ENCODE peak calls at places on chromosomes 3 and 15, in six cellular contexts. One of them, this sample, is unnamed. For H3K4me1, the result is how much of the 10 kb centered on the place peaks cover.

GRCh38 chr3:106281231-106281630 is 412.4 kb upstream of the CBLB start:
- DNase-seq in colonic mucosa: no peak
- DNase-seq in ovary: no peak
- DNase-seq in BE2C: no peak
- DNase-seq in cardiac muscle cell: peak
- DNase-seq in right atrium auricular region: no peak
- DNase-seq in this sample: no peak

GRCh38 chr3:174529298-174529697 is 329.8 kb upstream of the NAALADL2 start:
- DNase-seq in colonic mucosa: no peak
- DNase-seq in ovary: no peak
- DNase-seq in BE2C: peak
- DNase-seq in cardiac muscle cell: no peak
- DNase-seq in right atrium auricular region: no peak
- DNase-seq in this sample: no peak

GRCh38 chr3:124298951-124299350 is 307.0 kb upstream of the ROPN1 start:
- DNase-seq in colonic mucosa: no peak
- DNase-seq in ovary: peak
- DNase-seq in BE2C: peak
- DNase-seq in cardiac muscle cell: peak
- DNase-seq in right atrium auricular region: no peak
- DNase-seq in this sample: no peak

GRCh38 chr3:186162221-186162620 is 53.3 kb upstream of the ETV5 start:
- DNase-seq in colonic mucosa: no peak
- DNase-seq in ovary: no peak
- DNase-seq in BE2C: no peak
- DNase-seq in cardiac muscle cell: peak
- DNase-seq in right atrium auricular region: no peak
- DNase-seq in this sample: no peak

GRCh38 chr15:94029495-94029894 is 201.9 kb upstream of the MCTP2 start:
- DNase-seq in colonic mucosa: no peak
- DNase-seq in ovary: no peak
- DNase-seq in BE2C: no peak
- DNase-seq in cardiac muscle cell: no peak
- DNase-seq in right atrium auricular region: no peak
- DNase-seq in this sample: no peak

GRCh38 chr3:9727041-9727595 is 4.4 kb upstream of the BRPF1 start:
- DNase-seq in colonic mucosa: no peak
- DNase-seq in ovary: no peak
- DNase-seq in BE2C: peak
- DNase-seq in cardiac muscle cell: no peak
- DNase-seq in right atrium auricular region: no peak
- DNase-seq in this sample: no peak

GRCh38 chr3:159280792-159281191 is 478.9 kb downstream of the MFSD1 start:
- DNase-seq in colonic mucosa: no peak
- DNase-seq in ovary: no peak
- DNase-seq in BE2C: no peak
- DNase-seq in cardiac muscle cell: no peak
- DNase-seq in right atrium auricular region: no peak
- DNase-seq in this sample: no peak

GRCh38 chr3:45549961-45550360 is 44.6 kb upstream of the LIMD1 start:
- DNase-seq in colonic mucosa: no peak
- DNase-seq in ovary: no peak
- DNase-seq in BE2C: no peak
- DNase-seq in cardiac muscle cell: no peak
- DNase-seq in right atrium auricular region: no peak
- DNase-seq in this sample: no peak

GRCh38 chr15:53976844-53977392 is 1.3 kb upstream of the UNC13C start:
- DNase-seq in colonic mucosa: no peak
- DNase-seq in ovary: no peak
- DNase-seq in BE2C: peak
- DNase-seq in cardiac muscle cell: no peak
- DNase-seq in right atrium auricular region: no peak
- DNase-seq in this sample: no peak

GRCh38 chr3:141380279-141380678 is 12.0 kb downstream of the ZBTB38 start:
- DNase-seq in colonic mucosa: no peak
- DNase-seq in ovary: no peak
- DNase-seq in BE2C: no peak
- DNase-seq in cardiac muscle cell: no peak
- DNase-seq in right atrium auricular region: no peak
- DNase-seq in this sample: no peak

GRCh38 chr15:61092387-61093157 is 136.5 kb downstream of the RORA start:
- DNase-seq in colonic mucosa: no peak
- DNase-seq in ovary: no peak
- DNase-seq in BE2C: no peak
- DNase-seq in cardiac muscle cell: no peak
- DNase-seq in right atrium auricular region: no peak
- DNase-seq in this sample: no peak

GRCh38 chr15:51227967-51228783 is 110.2 kb downstream of the CYP19A1 start:
- DNase-seq in colonic mucosa: no peak
- DNase-seq in ovary: no peak
- DNase-seq in BE2C: peak
- DNase-seq in cardiac muscle cell: peak
- DNase-seq in right atrium auricular region: peak
- DNase-seq in this sample: no peak

GRCh38 chr15:40744810-40745152 is 10.3 kb downstream of the RMDN3 start:
- DNase-seq in colonic mucosa: no peak
- DNase-seq in ovary: no peak
- DNase-seq in BE2C: no peak
- DNase-seq in cardiac muscle cell: no peak
- DNase-seq in right atrium auricular region: no peak
- DNase-seq in this sample: no peak

GRCh38 chr15:90860942-90861675 is 7.3 kb upstream of the FURIN start:
- DNase-seq in colonic mucosa: peak
- DNase-seq in ovary: no peak
- DNase-seq in BE2C: no peak
- DNase-seq in cardiac muscle cell: no peak
- DNase-seq in right atrium auricular region: no peak
- DNase-seq in this sample: no peak

GRCh38 chr3:111496894-111497559 is 45.0 kb upstream of the CD96 start:
- DNase-seq in colonic mucosa: no peak
- DNase-seq in ovary: no peak
- DNase-seq in BE2C: no peak
- DNase-seq in cardiac muscle cell: no peak
- DNase-seq in right atrium auricular region: no peak
- DNase-seq in this sample: no peak

GRCh38 chr3:49164983-49165720 is 979 bp downstream of the CCDC71 start:
- DNase-seq in colonic mucosa: no peak
- DNase-seq in ovary: no peak
- DNase-seq in BE2C: no peak
- DNase-seq in cardiac muscle cell: no peak
- DNase-seq in right atrium auricular region: no peak
- DNase-seq in this sample: no peak

GRCh38 chr15:67063689-67064606 is 1.5 kb upstream of the SMAD3 start:
- DNase-seq in colonic mucosa: peak
- DNase-seq in ovary: peak
- DNase-seq in BE2C: no peak
- DNase-seq in cardiac muscle cell: no peak
- DNase-seq in right atrium auricular region: no peak
- DNase-seq in this sample: peak

GRCh38 chr15:79562538-79563298 is 130.6 kb downstream of the MINAR1 start:
- DNase-seq in colonic mucosa: no peak
- DNase-seq in ovary: no peak
- DNase-seq in BE2C: no peak
- DNase-seq in cardiac muscle cell: no peak
- DNase-seq in right atrium auricular region: no peak
- DNase-seq in this sample: no peak

GRCh38 chr3:49930922-49931321 is 1.3 kb upstream of the MON1A start:
- DNase-seq in colonic mucosa: peak
- DNase-seq in ovary: no peak
- DNase-seq in BE2C: peak
- DNase-seq in cardiac muscle cell: no peak
- DNase-seq in right atrium auricular region: no peak
- DNase-seq in this sample: peak

GRCh38 chr3:59300727-59301134 is 250.9 kb upstream of the CFAP20DC start:
- DNase-seq in colonic mucosa: no peak
- DNase-seq in ovary: no peak
- DNase-seq in BE2C: no peak
- DNase-seq in cardiac muscle cell: peak
- DNase-seq in right atrium auricular region: no peak
- DNase-seq in this sample: no peak

GRCh38 chr15:74464897-74465296 is 3.9 kb upstream of the UBL7 start:
- DNase-seq in colonic mucosa: no peak
- DNase-seq in ovary: no peak
- DNase-seq in BE2C: no peak
- DNase-seq in cardiac muscle cell: no peak
- DNase-seq in right atrium auricular region: no peak
- DNase-seq in this sample: no peak

GRCh38 chr3:114290911-114291901 is 2.6 kb upstream of the TIGIT start:
- DNase-seq in colonic mucosa: peak
- DNase-seq in ovary: peak
- DNase-seq in BE2C: peak
- DNase-seq in cardiac muscle cell: peak
- DNase-seq in right atrium auricular region: no peak
- DNase-seq in this sample: peak

GRCh38 chr15:47861186-47861585 is 143.9 kb downstream of the SEMA6D start:
- DNase-seq in colonic mucosa: no peak
- DNase-seq in ovary: no peak
- DNase-seq in BE2C: no peak
- DNase-seq in cardiac muscle cell: no peak
- DNase-seq in right atrium auricular region: no peak
- DNase-seq in this sample: no peak

GRCh38 chr3:162041622-162042021 is 545.0 kb downstream of the OTOL1 start:
- DNase-seq in colonic mucosa: no peak
- DNase-seq in ovary: no peak
- DNase-seq in BE2C: no peak
- DNase-seq in cardiac muscle cell: no peak
- DNase-seq in right atrium auricular region: no peak
- DNase-seq in this sample: no peak

GRCh38 chr15:82129144-82129692 is 83.4 kb upstream of the MEX3B start:
- DNase-seq in colonic mucosa: no peak
- DNase-seq in ovary: no peak
- DNase-seq in BE2C: no peak
- DNase-seq in cardiac muscle cell: no peak
- DNase-seq in right atrium auricular region: no peak
- DNase-seq in this sample: no peak

GRCh38 chr15:100131321-100132224 is 210.2 kb downstream of the ADAMTS17 start:
- DNase-seq in colonic mucosa: no peak
- DNase-seq in ovary: no peak
- DNase-seq in BE2C: no peak
- DNase-seq in cardiac muscle cell: peak
- DNase-seq in right atrium auricular region: no peak
- DNase-seq in this sample: peak

GRCh38 chr3:125061170-125061569 is 5.4 kb upstream of the HEG1 start:
- DNase-seq in colonic mucosa: no peak
- DNase-seq in ovary: peak
- DNase-seq in BE2C: no peak
- DNase-seq in cardiac muscle cell: peak
- DNase-seq in right atrium auricular region: peak
- DNase-seq in this sample: no peak

GRCh38 chr3:153173758-153174516 is 11.9 kb downstream of the RAP2B start:
- DNase-seq in colonic mucosa: no peak
- DNase-seq in ovary: no peak
- DNase-seq in BE2C: no peak
- DNase-seq in cardiac muscle cell: peak
- DNase-seq in right atrium auricular region: no peak
- DNase-seq in this sample: no peak
- TF ChIP-seq CTCF in colonic mucosa: no peak
- TF ChIP-seq CTCF in ovary: no peak
- TF ChIP-seq CTCF in BE2C: no peak
- TF ChIP-seq CTCF in cardiac muscle cell: no peak
- TF ChIP-seq CTCF in right atrium auricular region: no peak
- TF ChIP-seq CTCF in this sample: no peak

DNA sequence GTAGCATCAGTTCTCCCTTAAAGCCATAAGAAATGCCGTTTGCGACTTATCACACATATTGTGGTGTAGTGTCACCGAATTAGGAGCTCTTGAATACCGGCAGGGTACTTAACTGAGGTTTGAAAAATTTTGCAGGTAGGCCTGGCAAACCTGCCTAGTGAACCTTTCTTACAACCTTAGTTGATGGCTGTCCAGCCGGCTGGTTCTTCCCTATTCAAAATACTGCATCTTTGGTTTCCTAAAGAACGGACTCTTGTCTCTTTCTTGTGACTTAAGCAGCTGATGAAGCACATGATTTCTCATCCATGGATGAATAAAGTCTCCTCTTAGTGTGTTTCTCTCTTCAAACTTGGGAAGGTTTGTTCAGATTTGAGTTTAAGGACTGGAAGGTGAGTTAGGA is 1.5 kb downstream of the RAB7A start:
- DNase-seq in colonic mucosa: no peak
- DNase-seq in ovary: no peak
- DNase-seq in BE2C: no peak
- DNase-seq in cardiac muscle cell: no peak
- DNase-seq in right atrium auricular region: no peak
- DNase-seq in this sample: no peak
- H3K4me1 ChIP-seq in colonic mucosa: under half
- H3K4me1 ChIP-seq in ovary: under half
- H3K4me1 ChIP-seq in BE2C: under half
- H3K4me1 ChIP-seq in cardiac muscle cell: under half
- H3K4me1 ChIP-seq in right atrium auricular region: under half
- H3K4me1 ChIP-seq in this sample: under half

DNA sequence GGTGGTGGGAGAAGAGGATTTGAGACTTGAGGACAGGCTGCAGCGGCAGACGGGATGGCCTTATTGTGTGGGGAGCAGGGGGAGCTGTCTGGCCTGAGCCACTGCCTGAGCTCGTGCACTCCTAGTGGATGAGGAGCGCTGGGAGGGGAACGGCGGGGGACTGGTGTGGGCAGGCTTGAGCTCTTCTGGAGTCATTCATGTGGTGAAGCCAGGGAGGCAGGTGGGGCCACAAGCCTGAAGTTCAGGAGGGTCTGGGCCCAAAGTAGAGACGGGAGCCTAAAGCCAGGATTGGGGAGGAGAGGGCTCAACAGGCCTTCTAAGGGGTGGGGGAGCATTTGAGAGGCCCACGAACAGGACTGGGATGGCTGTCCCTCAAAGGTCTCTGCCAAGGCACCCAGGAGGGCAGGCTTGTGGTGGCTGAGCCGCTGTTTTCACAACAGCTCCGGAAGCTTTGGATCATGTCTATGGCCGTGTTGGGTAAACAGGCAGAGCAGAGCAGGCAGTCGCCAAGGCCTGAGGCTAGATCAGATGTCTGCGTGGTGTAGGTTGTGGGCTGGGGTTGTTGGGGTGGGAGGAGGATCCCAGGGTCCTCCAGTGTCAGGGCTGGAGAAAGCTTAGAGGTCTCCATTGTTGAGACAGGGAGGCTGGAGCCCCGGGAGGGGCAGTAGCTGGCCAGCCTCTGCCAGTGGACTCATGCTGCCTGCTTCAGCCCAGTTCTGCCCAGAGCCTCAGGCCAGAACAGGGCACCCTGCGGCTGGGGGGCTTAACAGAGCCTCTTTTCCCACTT is 8.2 kb downstream of the PRKCD start:
- DNase-seq in colonic mucosa: no peak
- DNase-seq in ovary: no peak
- DNase-seq in BE2C: peak
- DNase-seq in cardiac muscle cell: no peak
- DNase-seq in right atrium auricular region: no peak
- DNase-seq in this sample: no peak
- TF ChIP-seq CTCF in colonic mucosa: no peak
- TF ChIP-seq CTCF in ovary: no peak
- TF ChIP-seq CTCF in BE2C: no peak
- TF ChIP-seq CTCF in cardiac muscle cell: no peak
- TF ChIP-seq CTCF in right atrium auricular region: no peak
- TF ChIP-seq CTCF in this sample: no peak

GRCh38 chr3:113232367-113232766 is 21.0 kb downstream of the BOC start:
- DNase-seq in colonic mucosa: no peak
- DNase-seq in ovary: no peak
- DNase-seq in BE2C: no peak
- DNase-seq in cardiac muscle cell: no peak
- DNase-seq in right atrium auricular region: no peak
- DNase-seq in this sample: no peak
- H3K4me1 ChIP-seq in colonic mucosa: under half
- H3K4me1 ChIP-seq in ovary: under half
- H3K4me1 ChIP-seq in BE2C: under half
- H3K4me1 ChIP-seq in cardiac muscle cell: under half
- H3K4me1 ChIP-seq in right atrium auricular region: under half
- H3K4me1 ChIP-seq in this sample: under half

GRCh38 chr3:188362405-188362831 is 208.5 kb downstream of the LPP start:
- DNase-seq in colonic mucosa: no peak
- DNase-seq in ovary: no peak
- DNase-seq in BE2C: no peak
- DNase-seq in cardiac muscle cell: peak
- DNase-seq in right atrium auricular region: no peak
- DNase-seq in this sample: no peak
- TF ChIP-seq CTCF in colonic mucosa: no peak
- TF ChIP-seq CTCF in ovary: no peak
- TF ChIP-seq CTCF in BE2C: peak
- TF ChIP-seq CTCF in cardiac muscle cell: peak
- TF ChIP-seq CTCF in right atrium auricular region: no peak
- TF ChIP-seq CTCF in this sample: no peak

This sample was measured in transverse colon.